ENCODE peak calls at places on chromosome 18, in six cellular contexts. F, T, K, A, P and G are unnamed samples. For H3K79me2, the result is how much of the 10 kb centered on the place peaks cover.

GRCh38 chr18:57959278-57959677 is 84.7 kb upstream of the NEDD4L start:
- DNase-seq in F (no peak), T (peak), P (peak), A (peak), K (no peak), G (peak)

GRCh38 chr18:42047721-42048120 is 92.7 kb downstream of the PIK3C3 start:
- DNase-seq in F (no peak), P (no peak), A (no peak), K (no peak), T (peak), G (no peak)

GRCh38 chr18:3652380-3653262 is 202.6 kb downstream of the TGIF1 start:
- DNase-seq in F (no peak), A (peak), P (peak), K (peak), T (peak), G (no peak)

GRCh38 chr18:48927286-48928080 is 23.3 kb downstream of the SMAD7 start:
- DNase-seq in K (no peak), A (no peak), P (no peak), T (no peak), F (no peak), G (no peak)

GRCh38 chr18:48766487-48766886 is 184.3 kb downstream of the SMAD7 start:
- DNase-seq in P (no peak), K (no peak), T (no peak), F (no peak), A (no peak), G (no peak)

GRCh38 chr18:32956591-32957310 is 183.9 kb upstream of the KLHL14 start:
- DNase-seq in P (no peak), A (peak), K (no peak), T (no peak), F (no peak), G (peak)

GRCh38 chr18:58497845-58498244 is 131.0 kb downstream of the ALPK2 start:
- DNase-seq in A (no peak), P (no peak), F (no peak), K (no peak), T (no peak), G (no peak)

GRCh38 chr18:79529991-79530390 is 134.3 kb downstream of the NFATC1 start:
- DNase-seq in F (no peak), A (no peak), K (no peak), T (no peak), P (no peak), G (no peak)

GRCh38 chr18:63775166-63775730 is at the start of gene SERPINB7:
- DNase-seq in P (peak), T (no peak), F (no peak), K (no peak), A (no peak), G (no peak)

GRCh38 chr18:25704096-25704870 is 352.3 kb upstream of the ZNF521 start:
- DNase-seq in K (no peak), A (no peak), F (no peak), T (no peak), P (no peak), G (no peak)

GRCh38 chr18:27461957-27462356 is 276.8 kb upstream of the CHST9 start:
- DNase-seq in F (no peak), A (no peak), P (no peak), T (no peak), K (peak), G (no peak)

GRCh38 chr18:59606193-59607175 is 90.7 kb downstream of the CCBE1 start:
- DNase-seq in A (no peak), K (no peak), P (no peak), F (no peak), T (no peak), G (no peak)

GRCh38 chr18:12366794-12367193 is 10.2 kb downstream of the AFG3L2 start:
- DNase-seq in P (no peak), T (no peak), A (no peak), F (no peak), K (no peak), G (no peak)
- H3K79me2 ChIP-seq in P (half or more), T (under half), A (half or more), F (under half), K (half or more), G (half or more)

GRCh38 chr18:47420130-47420529 is 168.7 kb upstream of the SKOR2 start:
- DNase-seq in T (no peak), F (no peak), A (no peak), P (no peak), K (no peak), G (no peak)
- TF ChIP-seq REST in T (no peak), F (no peak), A (no peak), P (no peak), K (no peak), G (no peak)

GRCh38 chr18:76459312-76459686 is 35.7 kb downstream of the ZNF516 start:
- DNase-seq in A (no peak), F (no peak), K (no peak), T (no peak), P (no peak), G (no peak)

GRCh38 chr18:76457475-76457874 is 37.6 kb downstream of the ZNF516 start:
- DNase-seq in F (no peak), P (no peak), K (no peak), A (no peak), T (no peak), G (no peak)

GRCh38 chr18:76457957-76458356 is 37.1 kb downstream of the ZNF516 start:
- DNase-seq in F (no peak), K (no peak), T (no peak), A (no peak), P (no peak), G (no peak)

GRCh38 chr18:76459687-76460350 is 35.2 kb downstream of the ZNF516 start:
- DNase-seq in T (no peak), K (no peak), A (no peak), F (no peak), P (peak), G (no peak)

GRCh38 chr18:76458522-76459311 is 36.3 kb downstream of the ZNF516 start:
- DNase-seq in T (no peak), P (no peak), A (no peak), F (no peak), K (no peak), G (no peak)
- H3K79me2 ChIP-seq in T (half or more), P (under half), A (under half), F (half or more), K (under half), G (under half)

GRCh38 chr18:66560092-66560491 is 43.8 kb downstream of the CDH19 start:
- DNase-seq in T (peak), A (no peak), P (no peak), F (no peak), K (no peak), G (peak)

GRCh38 chr18:66553824-66554223 is 50.1 kb downstream of the CDH19 start:
- DNase-seq in P (no peak), T (no peak), A (no peak), K (no peak), F (no peak), G (no peak)

GRCh38 chr18:66555585-66555984 is 48.3 kb downstream of the CDH19 start:
- DNase-seq in P (no peak), K (no peak), T (no peak), F (no peak), A (no peak), G (no peak)

GRCh38 chr18:66558773-66559172 is 45.1 kb downstream of the CDH19 start:
- DNase-seq in K (no peak), A (no peak), T (no peak), P (no peak), F (no peak), G (no peak)

DNA sequence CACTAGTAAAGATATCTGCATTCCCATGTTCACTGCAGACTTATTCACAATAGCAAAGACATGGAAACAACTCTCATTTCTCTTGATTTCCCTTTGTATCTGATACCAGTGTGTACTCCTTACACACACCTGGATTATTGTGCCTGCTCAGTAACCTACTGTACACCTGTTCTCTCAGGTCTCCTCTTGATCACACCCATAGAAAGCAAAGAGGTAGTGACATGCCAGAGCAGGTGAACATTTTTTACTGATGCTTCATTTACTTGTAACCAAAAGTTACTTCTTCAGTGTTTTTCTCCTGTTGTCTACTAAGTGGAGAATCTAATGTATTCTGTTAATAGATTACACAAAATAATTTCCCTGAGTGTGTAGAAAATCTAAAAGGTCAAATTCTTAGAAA is 46.8 kb downstream of the CDH19 start:
- DNase-seq in K (no peak), T (no peak), P (no peak), F (no peak), A (no peak), G (no peak)
- TF ChIP-seq REST in K (no peak), T (no peak), P (no peak), F (no peak), A (no peak), G (no peak)

GRCh38 chr18:12315911-12316310 is 7.9 kb downstream of the TUBB6 start:
- DNase-seq in A (no peak), T (no peak), F (no peak), P (no peak), K (no peak), G (no peak)

GRCh38 chr18:12315481-12315880 is 7.4 kb downstream of the TUBB6 start:
- DNase-seq in K (no peak), T (no peak), F (no peak), P (no peak), A (no peak), G (no peak)

GRCh38 chr18:12312936-12313335 is 4.9 kb downstream of the TUBB6 start:
- DNase-seq in P (no peak), T (no peak), A (no peak), F (no peak), K (no peak), G (no peak)

GRCh38 chr18:12314586-12315305 is 6.7 kb downstream of the TUBB6 start:
- DNase-seq in A (no peak), K (no peak), F (no peak), T (no peak), P (no peak), G (no peak)

DNA sequence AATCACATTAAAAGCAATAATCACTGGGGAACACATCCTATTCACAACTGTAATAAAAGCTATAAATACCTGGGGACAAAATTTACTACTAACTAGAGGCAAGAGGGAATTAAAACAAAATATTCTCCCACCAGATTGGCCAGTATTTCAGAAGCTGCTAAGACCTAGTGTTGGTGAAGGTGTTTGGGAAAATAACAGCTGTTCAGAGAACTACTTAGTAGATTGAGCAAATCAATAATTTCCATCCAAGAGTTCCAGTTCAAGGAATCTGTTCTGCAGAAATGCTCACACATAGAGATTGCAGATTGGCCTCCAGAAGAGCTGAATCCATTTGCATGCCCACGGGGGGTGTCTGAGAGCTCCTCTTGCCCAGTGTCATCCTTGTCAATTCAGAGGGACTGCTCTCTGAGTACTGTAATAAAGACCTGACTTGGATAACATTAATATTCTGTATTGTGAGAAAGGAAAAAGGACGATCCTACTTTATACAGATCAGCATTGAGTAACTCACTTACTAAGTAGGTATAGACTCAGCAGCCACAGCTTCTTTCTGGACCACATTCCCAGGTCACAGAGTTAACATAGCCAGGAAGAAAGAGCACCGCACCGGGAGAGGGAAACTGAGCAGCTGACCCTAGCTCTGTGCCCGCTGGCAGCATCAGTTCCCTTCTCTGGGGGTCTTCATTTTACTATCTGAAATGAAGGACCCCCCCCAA is 5.6 kb downstream of the TUBB6 start:
- DNase-seq in A (no peak), K (no peak), T (no peak), F (no peak), P (no peak), G (no peak)
- H3K79me2 ChIP-seq in A (half or more), K (half or more), T (under half), F (under half), P (half or more), G (half or more)

GRCh38 chr18:68429809-68430208 is 285.1 kb downstream of the TMX3 start:
- DNase-seq in F (no peak), T (no peak), K (no peak), A (no peak), P (no peak), G (no peak)
- TF ChIP-seq REST in F (no peak), T (no peak), K (no peak), A (no peak), P (no peak), G (no peak)

GRCh38 chr18:36034299-36034895 is 33.0 kb downstream of the RPRD1A start:
- DNase-seq in K (no peak), F (no peak), T (no peak), A (no peak), P (no peak), G (no peak)

GRCh38 chr18:36035253-36035652 is 32.1 kb downstream of the RPRD1A start:
- DNase-seq in A (peak), F (no peak), K (no peak), T (no peak), P (no peak), G (no peak)

GRCh38 chr18:36043153-36043552 is 24.2 kb downstream of the RPRD1A start:
- DNase-seq in A (no peak), F (no peak), T (no peak), P (no peak), K (no peak), G (no peak)

GRCh38 chr18:36038102-36038663 is 29.2 kb downstream of the RPRD1A start:
- DNase-seq in P (no peak), A (no peak), T (no peak), F (no peak), K (no peak), G (no peak)
- H3K79me2 ChIP-seq in P (half or more), A (half or more), T (half or more), F (under half), K (half or more), G (half or more)

GRCh38 chr18:33957705-33958104 is 267.0 kb downstream of the NOL4 start:
- DNase-seq in A (peak), K (no peak), P (no peak), T (no peak), F (no peak), G (no peak)
- TF ChIP-seq REST in A (no peak), K (no peak), P (no peak), T (no peak), F (no peak), G (no peak)

GRCh38 chr18:12837747-12838146 is 46.3 kb downstream of the PTPN2 start:
- DNase-seq in K (no peak), F (no peak), A (no peak), P (no peak), T (no peak), G (no peak)

GRCh38 chr18:12838178-12838634 is 45.8 kb downstream of the PTPN2 start:
- DNase-seq in K (no peak), T (peak), A (peak), P (no peak), F (peak), G (peak)

GRCh38 chr18:12839526-12840196 is 44.4 kb downstream of the PTPN2 start:
- DNase-seq in A (no peak), P (no peak), K (no peak), F (peak), T (no peak), G (no peak)

GRCh38 chr18:12839057-12839525 is 44.9 kb downstream of the PTPN2 start:
- DNase-seq in F (peak), A (no peak), T (no peak), K (no peak), P (no peak), G (no peak)

DNA sequence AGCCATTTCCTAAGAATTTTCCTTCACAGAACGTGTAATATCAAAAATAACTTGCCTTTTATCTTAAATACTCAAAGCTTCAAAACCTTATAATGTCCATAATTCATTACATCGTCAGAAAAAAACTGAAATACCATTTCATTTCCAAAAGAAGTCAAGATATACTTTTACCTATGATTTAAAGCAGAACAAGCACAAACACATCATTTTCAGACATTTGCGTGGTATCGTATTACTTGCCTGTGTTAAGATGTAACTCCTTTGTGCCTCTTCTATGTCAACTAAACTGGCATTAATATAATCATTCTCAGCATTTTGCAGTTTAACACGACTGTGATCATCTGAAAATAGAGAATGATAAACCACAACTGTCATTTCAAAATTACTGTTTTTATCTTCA is 47.5 kb downstream of the PTPN2 start:
- DNase-seq in F (no peak), T (no peak), K (no peak), P (no peak), A (no peak), G (no peak)
- H3K79me2 ChIP-seq in F (under half), T (under half), K (under half), P (under half), A (under half), G (half or more)

DNA sequence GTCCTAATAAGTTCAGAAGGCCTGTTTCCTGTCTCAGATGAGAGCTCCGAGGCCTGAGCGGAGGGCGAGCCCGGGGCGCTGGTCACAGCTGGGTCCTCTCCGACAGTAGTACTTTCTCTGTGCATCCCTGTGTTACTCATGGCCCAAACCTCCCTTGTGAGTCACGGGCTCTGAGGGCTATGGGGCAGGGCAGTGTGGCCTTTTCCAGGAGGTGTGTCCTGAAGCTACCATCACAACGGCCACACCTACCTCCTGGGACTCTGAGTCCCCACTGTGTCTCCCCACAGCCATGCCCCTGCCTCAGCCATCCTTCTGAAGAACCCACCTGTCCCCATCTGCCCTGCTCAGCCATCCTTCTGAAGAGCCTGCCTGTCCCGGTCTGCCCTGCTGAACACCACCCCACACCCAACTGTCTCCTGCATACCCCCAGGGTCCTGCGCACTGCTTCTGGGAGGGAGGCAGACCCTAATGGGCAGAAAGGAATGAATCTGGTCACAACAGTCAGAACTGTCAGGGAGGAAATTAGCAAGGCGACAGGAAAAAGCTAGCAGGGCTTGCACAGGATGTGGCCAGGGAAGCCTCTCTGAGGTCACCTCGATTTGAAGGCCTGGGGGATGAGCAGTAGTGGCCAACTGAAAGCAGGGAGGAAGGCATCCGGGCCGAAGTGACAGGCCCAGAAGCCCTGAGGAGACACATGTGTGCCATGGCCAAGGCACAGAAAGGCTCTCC is 145.4 kb upstream of the RIOK3 start:
- DNase-seq in K (no peak), F (peak), P (peak), T (no peak), A (no peak), G (no peak)
- TF ChIP-seq REST in K (no peak), F (no peak), P (no peak), T (no peak), A (no peak), G (no peak)